ENCODE peak calls at places on chromosomes 16 and 17, in six cellular contexts. One of them, this sample, is unnamed.

GRCh38 chr17:40121886-40122465 is at the start of gene MSL1:
- DNase-seq in cardiac muscle cell: peak; percentile 91
- DNase-seq in mammary epithelial cell: peak; percentile 72
- DNase-seq in CD8-positive, alpha-beta T cell: peak; percentile 92
- DNase-seq in endothelial cell of umbilical vein: peak; percentile 77
- DNase-seq in thoracic aorta: no peak
- DNase-seq in this sample: no peak

GRCh38 chr17:48574523-48575065 is 3.6 kb downstream of the HOXB4 start:
- DNase-seq in cardiac muscle cell: no peak
- DNase-seq in mammary epithelial cell: no peak
- DNase-seq in CD8-positive, alpha-beta T cell: no peak
- DNase-seq in endothelial cell of umbilical vein: no peak
- DNase-seq in thoracic aorta: no peak
- DNase-seq in this sample: no peak

GRCh38 chr16:23852794-23853562 is 17.2 kb downstream of the PRKCB start:
- DNase-seq in cardiac muscle cell: no peak
- DNase-seq in mammary epithelial cell: no peak
- DNase-seq in CD8-positive, alpha-beta T cell: no peak
- DNase-seq in endothelial cell of umbilical vein: no peak
- DNase-seq in thoracic aorta: no peak
- DNase-seq in this sample: no peak

GRCh38 chr16:28289106-28289505 is 3.2 kb upstream of the SBK1 start:
- DNase-seq in cardiac muscle cell: no peak
- DNase-seq in mammary epithelial cell: no peak
- DNase-seq in CD8-positive, alpha-beta T cell: no peak
- DNase-seq in endothelial cell of umbilical vein: no peak
- DNase-seq in thoracic aorta: no peak
- DNase-seq in this sample: no peak

GRCh38 chr17:73369126-73369525 is 57.3 kb upstream of the CDC42EP4 start:
- DNase-seq in cardiac muscle cell: peak; percentile 60
- DNase-seq in mammary epithelial cell: no peak
- DNase-seq in CD8-positive, alpha-beta T cell: no peak
- DNase-seq in endothelial cell of umbilical vein: no peak
- DNase-seq in thoracic aorta: no peak
- DNase-seq in this sample: no peak

GRCh38 chr16:3638916-3639644 is 15.4 kb upstream of the DNASE1 start:
- DNase-seq in cardiac muscle cell: no peak
- DNase-seq in mammary epithelial cell: no peak
- DNase-seq in CD8-positive, alpha-beta T cell: peak; percentile 36
- DNase-seq in endothelial cell of umbilical vein: no peak
- DNase-seq in thoracic aorta: no peak
- DNase-seq in this sample: no peak

GRCh38 chr16:11405331-11406176 is 60.3 kb downstream of the RMI2 start:
- DNase-seq in cardiac muscle cell: peak; percentile 28
- DNase-seq in mammary epithelial cell: no peak
- DNase-seq in CD8-positive, alpha-beta T cell: no peak
- DNase-seq in endothelial cell of umbilical vein: peak; percentile 29
- DNase-seq in thoracic aorta: no peak
- DNase-seq in this sample: no peak

GRCh38 chr16:1526608-1527555 is 6.6 kb upstream of the TMEM204 start:
- DNase-seq in cardiac muscle cell: no peak
- DNase-seq in mammary epithelial cell: no peak
- DNase-seq in CD8-positive, alpha-beta T cell: peak; percentile 73
- DNase-seq in endothelial cell of umbilical vein: no peak
- DNase-seq in thoracic aorta: no peak
- DNase-seq in this sample: no peak

GRCh38 chr16:17469742-17470001 is 1.1 kb downstream of the XYLT1 start:
- DNase-seq in cardiac muscle cell: no peak
- DNase-seq in mammary epithelial cell: no peak
- DNase-seq in CD8-positive, alpha-beta T cell: no peak
- DNase-seq in endothelial cell of umbilical vein: no peak
- DNase-seq in thoracic aorta: no peak
- DNase-seq in this sample: no peak

GRCh38 chr16:593406-593805 is 3.5 kb downstream of the RAB40C start:
- DNase-seq in cardiac muscle cell: no peak
- DNase-seq in mammary epithelial cell: peak; percentile 85
- DNase-seq in CD8-positive, alpha-beta T cell: no peak
- DNase-seq in endothelial cell of umbilical vein: no peak
- DNase-seq in thoracic aorta: no peak
- DNase-seq in this sample: no peak

GRCh38 chr16:71885261-71885650 is 1.3 kb upstream of the ZNF821 start:
- DNase-seq in cardiac muscle cell: no peak
- DNase-seq in mammary epithelial cell: no peak
- DNase-seq in CD8-positive, alpha-beta T cell: no peak
- DNase-seq in endothelial cell of umbilical vein: no peak
- DNase-seq in thoracic aorta: no peak
- DNase-seq in this sample: no peak

GRCh38 chr17:39753514-39754160 is 15.9 kb downstream of the GRB7 start:
- DNase-seq in cardiac muscle cell: no peak
- DNase-seq in mammary epithelial cell: no peak
- DNase-seq in CD8-positive, alpha-beta T cell: peak; percentile 88
- DNase-seq in endothelial cell of umbilical vein: no peak
- DNase-seq in thoracic aorta: no peak
- DNase-seq in this sample: no peak

GRCh38 chr17:67110619-67111018 is 66.3 kb downstream of the CACNG1 start:
- DNase-seq in cardiac muscle cell: no peak
- DNase-seq in mammary epithelial cell: no peak
- DNase-seq in CD8-positive, alpha-beta T cell: no peak
- DNase-seq in endothelial cell of umbilical vein: no peak
- DNase-seq in thoracic aorta: no peak
- DNase-seq in this sample: no peak

GRCh38 chr17:47703191-47703591 is 9.2 kb downstream of the TBKBP1 start:
- DNase-seq in cardiac muscle cell: no peak
- DNase-seq in mammary epithelial cell: no peak
- DNase-seq in CD8-positive, alpha-beta T cell: no peak
- DNase-seq in endothelial cell of umbilical vein: no peak
- DNase-seq in thoracic aorta: no peak
- DNase-seq in this sample: no peak

GRCh38 chr16:28057949-28058348 is 5.6 kb downstream of the GSG1L start:
- DNase-seq in cardiac muscle cell: no peak
- DNase-seq in mammary epithelial cell: no peak
- DNase-seq in CD8-positive, alpha-beta T cell: no peak
- DNase-seq in endothelial cell of umbilical vein: no peak
- DNase-seq in thoracic aorta: no peak
- DNase-seq in this sample: no peak

GRCh38 chr17:1577186-1577585 is 14.6 kb upstream of the PITPNA start:
- DNase-seq in cardiac muscle cell: no peak
- DNase-seq in mammary epithelial cell: peak; percentile 92
- DNase-seq in CD8-positive, alpha-beta T cell: no peak
- DNase-seq in endothelial cell of umbilical vein: peak; percentile 76
- DNase-seq in thoracic aorta: peak; percentile 85
- DNase-seq in this sample: peak; percentile 87

GRCh38 chr16:74811911-74812310 is 37.3 kb upstream of the FA2H start:
- DNase-seq in cardiac muscle cell: no peak
- DNase-seq in mammary epithelial cell: no peak
- DNase-seq in CD8-positive, alpha-beta T cell: no peak
- DNase-seq in endothelial cell of umbilical vein: no peak
- DNase-seq in thoracic aorta: no peak
- DNase-seq in this sample: no peak

GRCh38 chr17:39231587-39232551 is 6.1 kb upstream of the STAC2 start:
- DNase-seq in cardiac muscle cell: peak; percentile 62
- DNase-seq in mammary epithelial cell: no peak
- DNase-seq in CD8-positive, alpha-beta T cell: peak; percentile 75
- DNase-seq in endothelial cell of umbilical vein: peak; percentile 26
- DNase-seq in thoracic aorta: no peak
- DNase-seq in this sample: no peak

GRCh38 chr16:76541062-76541461 is 263.9 kb downstream of the CNTNAP4 start:
- DNase-seq in cardiac muscle cell: no peak
- DNase-seq in mammary epithelial cell: no peak
- DNase-seq in CD8-positive, alpha-beta T cell: no peak
- DNase-seq in endothelial cell of umbilical vein: no peak
- DNase-seq in thoracic aorta: no peak
- DNase-seq in this sample: no peak

GRCh38 chr17:47895254-47895855 is 681 bp upstream of the SP2 start:
- DNase-seq in cardiac muscle cell: no peak
- DNase-seq in mammary epithelial cell: peak; percentile 34
- DNase-seq in CD8-positive, alpha-beta T cell: no peak
- DNase-seq in endothelial cell of umbilical vein: no peak
- DNase-seq in thoracic aorta: no peak
- DNase-seq in this sample: no peak

GRCh38 chr16:69706256-69706974 is 19.9 kb downstream of the NQO1 start:
- DNase-seq in cardiac muscle cell: no peak
- DNase-seq in mammary epithelial cell: peak; percentile 49
- DNase-seq in CD8-positive, alpha-beta T cell: no peak
- DNase-seq in endothelial cell of umbilical vein: no peak
- DNase-seq in thoracic aorta: no peak
- DNase-seq in this sample: no peak

GRCh38 chr17:79169861-79170260 is 95.2 kb downstream of the ENGASE start:
- DNase-seq in cardiac muscle cell: no peak
- DNase-seq in mammary epithelial cell: no peak
- DNase-seq in CD8-positive, alpha-beta T cell: no peak
- DNase-seq in endothelial cell of umbilical vein: no peak
- DNase-seq in thoracic aorta: no peak
- DNase-seq in this sample: no peak

GRCh38 chr17:75335315-75335714 is 46.1 kb upstream of the SLC25A19 start:
- DNase-seq in cardiac muscle cell: no peak
- DNase-seq in mammary epithelial cell: no peak
- DNase-seq in CD8-positive, alpha-beta T cell: no peak
- DNase-seq in endothelial cell of umbilical vein: no peak
- DNase-seq in thoracic aorta: no peak
- DNase-seq in this sample: no peak

GRCh38 chr17:81999587-81999974 is 22.2 kb downstream of the ASPSCR1 start:
- DNase-seq in cardiac muscle cell: no peak
- DNase-seq in mammary epithelial cell: no peak
- DNase-seq in CD8-positive, alpha-beta T cell: no peak
- DNase-seq in endothelial cell of umbilical vein: no peak
- DNase-seq in thoracic aorta: no peak
- DNase-seq in this sample: no peak

GRCh38 chr17:82001657-82002056 is 21.0 kb downstream of the CENPX start:
- DNase-seq in cardiac muscle cell: no peak
- DNase-seq in mammary epithelial cell: no peak
- DNase-seq in CD8-positive, alpha-beta T cell: no peak
- DNase-seq in endothelial cell of umbilical vein: no peak
- DNase-seq in thoracic aorta: no peak
- DNase-seq in this sample: no peak

GRCh38 chr17:82000803-82001649 is 21.7 kb downstream of the CENPX start:
- DNase-seq in cardiac muscle cell: no peak
- DNase-seq in mammary epithelial cell: no peak
- DNase-seq in CD8-positive, alpha-beta T cell: no peak
- DNase-seq in endothelial cell of umbilical vein: no peak
- DNase-seq in thoracic aorta: no peak
- DNase-seq in this sample: no peak

GRCh38 chr17:81998719-81999438 is 21.4 kb downstream of the ASPSCR1 start:
- DNase-seq in cardiac muscle cell: no peak
- DNase-seq in mammary epithelial cell: no peak
- DNase-seq in CD8-positive, alpha-beta T cell: no peak
- DNase-seq in endothelial cell of umbilical vein: no peak
- DNase-seq in thoracic aorta: no peak
- DNase-seq in this sample: no peak

DNA sequence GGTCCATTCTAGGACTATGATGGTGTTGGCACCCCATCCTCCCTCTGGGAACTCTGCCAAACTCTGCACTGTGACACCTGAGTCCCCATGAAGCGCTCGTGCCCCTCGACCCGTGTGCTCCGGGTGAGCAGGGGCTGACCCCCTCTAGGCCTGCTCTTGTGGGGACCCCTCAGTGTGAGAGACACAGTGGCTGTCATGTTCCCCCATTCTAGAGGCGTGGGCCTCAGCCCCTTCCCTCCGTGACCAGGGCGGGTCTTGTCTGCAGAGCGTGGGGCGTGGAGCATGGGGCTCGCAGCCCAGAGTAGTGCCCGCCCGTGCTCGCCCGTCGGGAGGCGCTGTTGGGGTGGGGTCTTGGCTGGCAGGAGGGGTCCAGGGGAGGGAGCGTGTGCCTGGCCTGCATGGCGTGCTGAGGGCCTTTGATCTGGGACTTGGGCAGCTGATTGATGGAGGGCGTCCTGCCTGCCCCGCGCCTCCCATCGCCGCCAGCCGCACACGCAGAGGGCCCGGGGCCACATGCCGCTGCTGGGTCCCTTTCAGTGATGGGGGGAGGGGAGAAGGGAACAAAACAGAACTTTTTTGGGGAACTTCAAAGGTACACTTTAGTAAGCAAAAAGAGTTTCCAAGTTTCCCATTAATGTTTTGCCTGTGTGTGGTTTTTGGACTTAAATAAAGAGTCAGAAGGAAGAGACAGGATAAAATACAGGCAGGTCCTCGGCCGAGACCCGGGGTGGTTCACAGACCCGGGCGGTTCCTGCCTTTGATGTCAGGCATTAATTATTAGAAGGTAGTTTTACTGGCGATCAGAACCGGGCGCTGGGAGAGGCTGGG is 22.5 kb downstream of the CENPX start:
- DNase-seq in cardiac muscle cell: no peak
- DNase-seq in mammary epithelial cell: no peak
- DNase-seq in CD8-positive, alpha-beta T cell: no peak
- DNase-seq in endothelial cell of umbilical vein: no peak
- DNase-seq in thoracic aorta: no peak
- DNase-seq in this sample: no peak
- TF ChIP-seq CTCF in cardiac muscle cell: no peak
- TF ChIP-seq CTCF in mammary epithelial cell: no peak
- TF ChIP-seq CTCF in CD8-positive, alpha-beta T cell: no peak
- TF ChIP-seq CTCF in endothelial cell of umbilical vein: no peak
- TF ChIP-seq CTCF in thoracic aorta: no peak
- TF ChIP-seq CTCF in this sample: no peak

DNA sequence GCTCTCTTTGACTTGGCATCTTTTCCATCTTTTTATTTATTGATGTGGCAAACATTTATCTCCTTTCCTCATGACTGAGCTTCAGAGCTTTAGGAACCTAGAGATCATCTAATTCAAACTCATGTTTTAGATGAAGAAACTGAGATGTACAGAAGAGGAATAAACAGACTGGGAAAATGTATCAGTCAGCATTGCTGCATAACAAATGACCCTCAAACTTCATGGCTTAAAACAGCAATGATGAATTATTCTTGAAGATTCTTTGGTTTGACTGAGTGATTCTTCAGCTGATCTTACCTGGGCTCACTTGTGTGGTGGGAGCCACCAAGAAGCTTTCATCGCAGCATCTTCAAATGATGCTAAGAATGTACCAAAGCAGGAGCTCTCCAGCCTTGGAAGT is 44.0 kb upstream of the IRF8 start:
- DNase-seq in cardiac muscle cell: no peak
- DNase-seq in mammary epithelial cell: no peak
- DNase-seq in CD8-positive, alpha-beta T cell: no peak
- DNase-seq in endothelial cell of umbilical vein: no peak
- DNase-seq in thoracic aorta: no peak
- DNase-seq in this sample: no peak
- H3K4me1 ChIP-seq in cardiac muscle cell: peaks cover 13% of the 10 kb centered on the region
- H3K4me1 ChIP-seq in mammary epithelial cell: no peaks in the 10 kb centered on the region
- H3K4me1 ChIP-seq in CD8-positive, alpha-beta T cell: no peaks in the 10 kb centered on the region
- H3K4me1 ChIP-seq in endothelial cell of umbilical vein: no peaks in the 10 kb centered on the region
- H3K4me1 ChIP-seq in thoracic aorta: no peaks in the 10 kb centered on the region
- H3K4me1 ChIP-seq in this sample: no peaks in the 10 kb centered on the region

DNA sequence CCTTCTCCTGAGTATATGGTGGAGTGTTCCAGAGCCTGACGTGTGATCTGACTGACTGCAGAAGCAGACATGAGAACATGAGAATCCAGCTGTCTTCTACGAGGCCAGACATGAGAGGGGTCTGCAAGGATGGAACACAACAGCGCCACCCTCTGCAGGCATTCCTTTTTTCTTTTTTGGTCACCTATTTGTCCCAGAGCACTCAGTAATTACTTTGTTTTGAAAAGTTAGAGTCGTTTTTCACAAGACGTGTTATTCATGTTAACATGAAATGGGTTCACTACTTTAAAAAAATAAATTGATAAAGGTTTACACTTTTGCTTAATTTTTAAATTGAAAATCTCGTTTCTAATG is 43.8 kb upstream of the ATP2A3 start:
- DNase-seq in cardiac muscle cell: peak; percentile 42
- DNase-seq in mammary epithelial cell: no peak
- DNase-seq in CD8-positive, alpha-beta T cell: no peak
- DNase-seq in endothelial cell of umbilical vein: no peak
- DNase-seq in thoracic aorta: no peak
- DNase-seq in this sample: no peak
- TF ChIP-seq CTCF in cardiac muscle cell: peak; percentile 21
- TF ChIP-seq CTCF in mammary epithelial cell: no peak
- TF ChIP-seq CTCF in CD8-positive, alpha-beta T cell: no peak
- TF ChIP-seq CTCF in endothelial cell of umbilical vein: no peak
- TF ChIP-seq CTCF in thoracic aorta: no peak
- TF ChIP-seq CTCF in this sample: peak; percentile 3

GRCh38 chr17:76710863-76711611 is at the start of gene MXRA7:
- DNase-seq in cardiac muscle cell: peak; percentile 78
- DNase-seq in mammary epithelial cell: peak; percentile 66
- DNase-seq in CD8-positive, alpha-beta T cell: peak; percentile 75
- DNase-seq in endothelial cell of umbilical vein: peak; percentile 61
- DNase-seq in thoracic aorta: no peak
- DNase-seq in this sample: no peak
- H3K4me1 ChIP-seq in cardiac muscle cell: peaks cover 44% of the 10 kb centered on the region
- H3K4me1 ChIP-seq in mammary epithelial cell: peaks cover 27% of the 10 kb centered on the region
- H3K4me1 ChIP-seq in CD8-positive, alpha-beta T cell: peaks cover 41% of the 10 kb centered on the region
- H3K4me1 ChIP-seq in endothelial cell of umbilical vein: peaks cover 22% of the 10 kb centered on the region
- H3K4me1 ChIP-seq in thoracic aorta: peaks cover 62% of the 10 kb centered on the region
- H3K4me1 ChIP-seq in this sample: peaks cover 40% of the 10 kb centered on the region